ENCODE peak calls at places on chromosomes 1 and 21, in eight cellular contexts. X is pancreas, Y is AG09309, H is fibroblast of the aortic adventitia, Q is mammary epithelial cell, J is cardiac muscle cell, E is suprapubic skin, D is A549. Z is an unnamed sample.

GRCh38 chr1:234500269-234500668 is 21.3 kb upstream of the TARBP1 start:
- DNase-seq in E (peak; percentile 77), J (no peak), X (no peak), Y (no peak), Q (peak; percentile 65), D (no peak), H (peak; percentile 43), Z (no peak)

GRCh38 chr1:215004121-215004837 is 78.3 kb upstream of the KCNK2 start:
- DNase-seq in D (no peak), H (peak; percentile 59), J (no peak), Q (no peak), X (no peak), E (no peak), Y (no peak), Z (no peak)

GRCh38 chr1:215905493-215906095 is 338.5 kb downstream of the KCTD3 start:
- DNase-seq in H (peak; percentile 13), D (no peak), X (no peak), Q (no peak), E (no peak), Y (no peak), J (no peak), Z (no peak)

GRCh38 chr1:112849967-112850641 is 105.9 kb downstream of the SLC16A1 start:
- DNase-seq in X (no peak), E (no peak), Q (no peak), D (no peak), H (no peak), Y (no peak), J (no peak), Z (no peak)

GRCh38 chr1:160353223-160353622 is 10.0 kb downstream of the NCSTN start:
- DNase-seq in E (no peak), H (no peak), X (no peak), D (no peak), Y (no peak), Q (no peak), J (no peak), Z (peak; percentile 32)

GRCh38 chr1:149884433-149885363 is 14.7 kb upstream of the BOLA1 start:
- DNase-seq in D (no peak), J (peak; percentile 19), E (no peak), Q (peak; percentile 31), Y (no peak), H (peak; percentile 34), X (no peak), Z (peak; percentile 22)

GRCh38 chr1:20485527-20486456 is at the start of gene CAMK2N1:
- DNase-seq in J (peak; percentile 78), H (peak; percentile 58), X (peak; percentile 73), D (peak; percentile 66), Y (no peak), Q (peak; percentile 79), E (peak; percentile 87), Z (peak; percentile 74)

GRCh38 chr1:112954945-112955677 is 885 bp downstream of the SLC16A1 start:
- DNase-seq in Q (peak; percentile 71), J (peak; percentile 56), Y (no peak), H (peak; percentile 61), E (no peak), X (peak; percentile 68), D (peak; percentile 42), Z (peak; percentile 64)

GRCh38 chr1:187836557-187836956 is 1007.8 kb downstream of the PLA2G4A start:
- DNase-seq in Q (no peak), X (no peak), H (no peak), E (no peak), Y (no peak), J (no peak), D (no peak), Z (no peak)

GRCh38 chr21:41164981-41165650 is 2.8 kb upstream of the BACE2 start:
- DNase-seq in Q (peak; percentile 87), Y (no peak), J (peak; percentile 25), D (peak; percentile 43), E (no peak), H (peak; percentile 26), X (no peak), Z (no peak)

GRCh38 chr21:25985990-25986389 is 184.6 kb downstream of the APP start:
- DNase-seq in Q (no peak), X (no peak), J (no peak), D (no peak), E (no peak), Y (no peak), H (no peak), Z (no peak)

GRCh38 chr1:107896946-107897345 is 68.0 kb downstream of the VAV3 start:
- DNase-seq in X (no peak), J (no peak), H (no peak), Y (no peak), Q (no peak), E (no peak), D (no peak), Z (no peak)

GRCh38 chr1:21100496-21100895 is 76.2 kb downstream of the EIF4G3 start:
- DNase-seq in Y (no peak), Q (no peak), J (peak; percentile 70), D (no peak), E (no peak), X (no peak), H (no peak), Z (peak; percentile 87)

GRCh38 chr1:187270256-187270655 is 441.5 kb downstream of the PLA2G4A start:
- DNase-seq in Y (no peak), H (no peak), X (no peak), Q (no peak), E (no peak), J (no peak), D (no peak), Z (no peak)

GRCh38 chr1:91070274-91070673 is 48.4 kb upstream of the ZNF644 start:
- DNase-seq in E (no peak), J (no peak), H (peak; percentile 26), Q (no peak), Y (no peak), D (no peak), X (no peak), Z (no peak)

GRCh38 chr1:69290266-69290665 is 277.5 kb upstream of the LRRC7 start:
- DNase-seq in D (no peak), H (peak; percentile 32), J (peak; percentile 68), E (no peak), Y (no peak), X (no peak), Q (no peak), Z (peak; percentile 51)

GRCh38 chr1:55211909-55212308 is 3.3 kb downstream of the USP24 start:
- DNase-seq in Q (no peak), E (no peak), X (no peak), J (no peak), D (no peak), H (no peak), Y (no peak), Z (no peak)

GRCh38 chr1:186849824-186850223 is 21.1 kb downstream of the PLA2G4A start:
- DNase-seq in E (no peak), X (no peak), D (no peak), Y (no peak), Q (no peak), J (no peak), H (peak; percentile 25), Z (no peak)

GRCh38 chr1:156766288-156767100 is 841 bp upstream of the PRCC start:
- DNase-seq in D (no peak), H (no peak), X (peak; percentile 64), Y (no peak), Q (peak; percentile 17), E (no peak), J (no peak), Z (peak; percentile 18)

GRCh38 chr1:41359211-41360073 is 1.8 kb upstream of the FOXO6 start:
- DNase-seq in Q (no peak), J (peak; percentile 57), H (peak; percentile 78), X (peak; percentile 23), E (peak; percentile 69), Y (peak; percentile 31), D (no peak), Z (no peak)

GRCh38 chr21:41961282-41961701 is 7.5 kb upstream of the C2CD2 start:
- DNase-seq in X (no peak), J (no peak), Y (no peak), E (no peak), D (no peak), H (peak; percentile 4), Q (no peak), Z (no peak)

GRCh38 chr1:9621032-9621431 is 30.5 kb upstream of the PIK3CD start:
- DNase-seq in D (no peak), X (no peak), E (no peak), J (no peak), Q (no peak), Y (no peak), H (no peak), Z (peak; percentile 9)

GRCh38 chr1:109980324-109981127 is 4.0 kb upstream of the AHCYL1 start:
- DNase-seq in X (peak; percentile 73), D (peak; percentile 59), E (no peak), Y (no peak), J (no peak), H (no peak), Q (peak; percentile 37), Z (no peak)

GRCh38 chr1:145960468-145961108 is 2.8 kb upstream of the LIX1L start:
- DNase-seq in H (peak; percentile 49), Y (no peak), J (peak; percentile 80), Q (peak; percentile 20), E (peak; percentile 91), X (peak; percentile 91), D (peak; percentile 91), Z (peak; percentile 69)
- TF ChIP-seq CTCF in H (peak; percentile 25), Y (no peak), J (no peak), Q (no peak), E (no peak), X (no peak), D (no peak), Z (no peak)

GRCh38 chr1:24216730-24217129 is 29.6 kb upstream of the IFNLR1 start:
- DNase-seq in E (no peak), J (no peak), Q (no peak), D (no peak), H (no peak), Y (no peak), X (no peak), Z (no peak)
- TF ChIP-seq CTCF in E (no peak), J (no peak), Q (no peak), D (no peak), H (no peak), Y (no peak), X (no peak), Z (no peak)

GRCh38 chr1:33295450-33296081 is 25.3 kb downstream of the A3GALT2 start:
- DNase-seq in X (peak; percentile 95), Q (peak; percentile 76), E (peak; percentile 91), J (peak; percentile 84), Y (no peak), H (peak; percentile 79), D (peak; percentile 75), Z (peak; percentile 78)
- TF ChIP-seq CTCF in X (peak; percentile 92), Q (peak; percentile 94), E (peak; percentile 97), J (peak; percentile 95), Y (peak; percentile 96), H (peak; percentile 93), D (peak; percentile 85), Z (peak; percentile 93)

GRCh38 chr1:182029379-182030331 is 31.9 kb downstream of the ZNF648 start:
- DNase-seq in J (peak; percentile 93), H (peak; percentile 79), D (peak; percentile 77), X (peak; percentile 98), E (peak; percentile 99), Y (peak; percentile 66), Q (peak; percentile 97), Z (peak; percentile 65)
- TF ChIP-seq CTCF in J (peak; percentile 31), H (peak; percentile 15), D (peak; percentile 38), X (peak; percentile 31), E (no peak), Y (peak; percentile 22), Q (no peak), Z (peak; percentile 29)

DNA sequence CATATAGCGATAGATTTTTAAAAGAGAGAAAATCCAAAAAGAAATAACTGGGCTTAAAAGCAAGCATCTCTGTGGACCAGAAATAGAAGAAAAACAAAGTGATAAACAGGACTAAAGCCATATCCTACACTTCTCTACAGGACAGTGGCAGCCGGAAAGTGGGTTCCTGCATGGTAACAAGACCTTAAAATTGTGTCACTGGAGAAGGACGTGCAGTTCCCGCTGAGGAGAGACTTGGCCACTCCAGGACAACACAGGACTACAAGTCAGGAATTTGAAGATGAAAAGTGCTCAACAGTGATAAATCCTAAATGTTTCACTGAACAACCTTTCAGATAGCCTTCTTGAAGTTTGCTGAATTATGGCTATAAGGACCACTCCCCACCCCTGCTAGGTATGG is 1.9 kb upstream of the HLCS start:
- DNase-seq in X (no peak), E (no peak), H (no peak), Y (no peak), J (no peak), Q (no peak), D (no peak), Z (no peak)
- TF ChIP-seq CTCF in X (no peak), E (no peak), H (no peak), Y (no peak), J (no peak), Q (no peak), D (no peak), Z (no peak)